ENCODE peak calls at places on chromosomes 16 and 17, in five cellular contexts. One of them, this sample, is unnamed.

GRCh38 chr17:73091770-73092517 is 544 bp downstream of the SLC39A11 start:
- DNase-seq in HTR-8/SVneo: peak; percentile 68
- DNase-seq in activated naive CD4-positive, alpha-beta T cell treated with Interleukin-2 at 50 U/mL for 16 hours: no peak
- DNase-seq in T47D: peak; percentile 51
- DNase-seq in EH: peak; percentile 50
- DNase-seq in this sample: no peak

GRCh38 chr16:1262210-1262845 is 6.5 kb downstream of the TPSD1 start:
- DNase-seq in activated naive CD4-positive, alpha-beta T cell treated with Interleukin-2 at 50 U/mL for 16 hours: no peak
- DNase-seq in EH: no peak
- DNase-seq in T47D: no peak
- DNase-seq in HTR-8/SVneo: no peak
- DNase-seq in this sample: no peak

GRCh38 chr16:26526633-26527032 is 540.1 kb upstream of the C16orf82 start:
- DNase-seq in HTR-8/SVneo: no peak
- DNase-seq in T47D: no peak
- DNase-seq in EH: no peak
- DNase-seq in activated naive CD4-positive, alpha-beta T cell treated with Interleukin-2 at 50 U/mL for 16 hours: no peak
- DNase-seq in this sample: no peak

GRCh38 chr16:28110074-28110473 is 46.6 kb upstream of the GSG1L start:
- DNase-seq in HTR-8/SVneo: no peak
- DNase-seq in activated naive CD4-positive, alpha-beta T cell treated with Interleukin-2 at 50 U/mL for 16 hours: no peak
- DNase-seq in EH: no peak
- DNase-seq in T47D: no peak
- DNase-seq in this sample: no peak

GRCh38 chr17:7060165-7060890 is 16.4 kb upstream of the SLC16A11 start:
- DNase-seq in T47D: no peak
- DNase-seq in activated naive CD4-positive, alpha-beta T cell treated with Interleukin-2 at 50 U/mL for 16 hours: peak; percentile 49
- DNase-seq in EH: no peak
- DNase-seq in HTR-8/SVneo: peak; percentile 73
- DNase-seq in this sample: no peak

GRCh38 chr17:16927641-16928321 is 44.1 kb downstream of the TNFRSF13B start:
- DNase-seq in HTR-8/SVneo: no peak
- DNase-seq in T47D: no peak
- DNase-seq in EH: no peak
- DNase-seq in activated naive CD4-positive, alpha-beta T cell treated with Interleukin-2 at 50 U/mL for 16 hours: no peak
- DNase-seq in this sample: no peak

GRCh38 chr17:28112199-28112995 is 69.9 kb downstream of the NLK start:
- DNase-seq in EH: peak; percentile 78
- DNase-seq in T47D: no peak
- DNase-seq in activated naive CD4-positive, alpha-beta T cell treated with Interleukin-2 at 50 U/mL for 16 hours: no peak
- DNase-seq in HTR-8/SVneo: no peak
- DNase-seq in this sample: no peak

GRCh38 chr16:47045459-47045858 is 72.0 kb upstream of the DNAJA2 start:
- DNase-seq in EH: peak; percentile 40
- DNase-seq in HTR-8/SVneo: no peak
- DNase-seq in activated naive CD4-positive, alpha-beta T cell treated with Interleukin-2 at 50 U/mL for 16 hours: no peak
- DNase-seq in T47D: peak; percentile 17
- DNase-seq in this sample: no peak

GRCh38 chr16:57167951-57168350 is 17.9 kb downstream of the PSME3IP1 start:
- DNase-seq in activated naive CD4-positive, alpha-beta T cell treated with Interleukin-2 at 50 U/mL for 16 hours: no peak
- DNase-seq in HTR-8/SVneo: peak; percentile 59
- DNase-seq in T47D: peak; percentile 64
- DNase-seq in EH: peak; percentile 76
- DNase-seq in this sample: peak; percentile 46

GRCh38 chr17:19426631-19427030 is 15.6 kb downstream of the RNF112 start:
- DNase-seq in EH: no peak
- DNase-seq in T47D: no peak
- DNase-seq in HTR-8/SVneo: no peak
- DNase-seq in activated naive CD4-positive, alpha-beta T cell treated with Interleukin-2 at 50 U/mL for 16 hours: no peak
- DNase-seq in this sample: no peak

GRCh38 chr16:57743458-57743857 is 7.9 kb downstream of the KATNB1 start:
- DNase-seq in EH: no peak
- DNase-seq in HTR-8/SVneo: no peak
- DNase-seq in T47D: no peak
- DNase-seq in activated naive CD4-positive, alpha-beta T cell treated with Interleukin-2 at 50 U/mL for 16 hours: no peak
- DNase-seq in this sample: no peak

GRCh38 chr16:48133455-48134226 is 22.2 kb downstream of the ABCC12 start:
- DNase-seq in activated naive CD4-positive, alpha-beta T cell treated with Interleukin-2 at 50 U/mL for 16 hours: no peak
- DNase-seq in T47D: no peak
- DNase-seq in HTR-8/SVneo: no peak
- DNase-seq in EH: no peak
- DNase-seq in this sample: no peak

This sample was measured in SK-N-SH.